ENCODE peak calls at places on chromosomes 16 and 17, in six cellular contexts. F is psoas muscle, E is A549, U is neuronal stem cell, X is tibial artery, B is breast epithelium. C is an unnamed sample.
A peak's percentile ranks its signal among the peaks of the same experiment; 100 is the strongest.

GRCh38 chr16:4651842-4652241 is 27.2 kb downstream of the MGRN1 start:
- DNase-seq in E (no peak), U (no peak), X (no peak), B (no peak), F (no peak), C (no peak)

GRCh38 chr17:29608986-29609385 is 13.7 kb downstream of the CORO6 start:
- DNase-seq in U (no peak), B (no peak), F (peak; percentile 73), X (no peak), E (no peak), C (no peak)

GRCh38 chr17:77959216-77959925 is 868 bp downstream of the TNRC6C start:
- DNase-seq in B (no peak), U (no peak), X (no peak), E (no peak), F (peak; percentile 59), C (no peak)

GRCh38 chr16:51116353-51116752 is 34.7 kb downstream of the SALL1 start:
- DNase-seq in F (no peak), U (no peak), X (no peak), E (no peak), B (no peak), C (no peak)

GRCh38 chr16:55623640-55624039 is 32.1 kb upstream of the SLC6A2 start:
- DNase-seq in U (no peak), X (no peak), F (no peak), E (no peak), B (no peak), C (no peak)

GRCh38 chr16:85757341-85757822 is 6.5 kb upstream of the C16orf74 start:
- DNase-seq in E (no peak), B (no peak), X (no peak), U (no peak), F (no peak), C (no peak)

GRCh38 chr17:82933911-82934310 is 94.1 kb upstream of the ZNF750 start:
- DNase-seq in U (no peak), E (no peak), B (no peak), X (peak; percentile 44), F (peak; percentile 56), C (peak; percentile 24)

GRCh38 chr16:89761304-89761922 is 40.1 kb downstream of the ZNF276 start:
- DNase-seq in X (no peak), F (no peak), E (no peak), U (no peak), B (no peak), C (no peak)

GRCh38 chr16:68444058-68444657 is 4.2 kb downstream of the SMPD3 start:
- DNase-seq in B (no peak), E (no peak), U (peak; percentile 65), X (no peak), F (no peak), C (no peak)

GRCh38 chr16:24544640-24545039 is 5.3 kb downstream of the RBBP6 start:
- DNase-seq in B (no peak), X (no peak), U (no peak), F (no peak), E (no peak), C (no peak)

GRCh38 chr17:45052052-45052772 is 780 bp upstream of the DCAKD start:
- DNase-seq in X (no peak), B (no peak), U (peak; percentile 39), E (peak; percentile 38), F (peak; percentile 66), C (no peak)

GRCh38 chr17:78664476-78665384 is 87.5 kb upstream of the DNAH17 start:
- DNase-seq in F (no peak), U (no peak), E (no peak), B (no peak), X (no peak), C (no peak)

GRCh38 chr17:40516581-40517285 is 15.3 kb upstream of the TNS4 start:
- DNase-seq in F (no peak), U (no peak), X (peak; percentile 44), E (peak; percentile 85), B (peak; percentile 43), C (no peak)

GRCh38 chr16:84650062-84650991 is 2.0 kb downstream of the KLHL36 start:
- DNase-seq in U (no peak), E (peak; percentile 38), X (no peak), B (no peak), F (no peak), C (no peak)

GRCh38 chr17:56593073-56593740 is at the start of gene NOG:
- DNase-seq in E (peak; percentile 80), B (no peak), U (peak; percentile 77), X (peak; percentile 70), F (peak; percentile 87), C (no peak)

GRCh38 chr16:29779474-29779873 is 1.4 kb downstream of the ZG16 start:
- DNase-seq in U (no peak), B (no peak), E (peak; percentile 51), F (no peak), X (no peak), C (no peak)

GRCh38 chr16:66622863-66623262 is 18.4 kb downstream of the CMTM3 start:
- DNase-seq in F (no peak), E (no peak), U (no peak), X (peak; percentile 17), B (no peak), C (no peak)

GRCh38 chr16:75053791-75054555 is 55.1 kb downstream of the ZNRF1 start:
- DNase-seq in X (no peak), F (peak; percentile 86), U (no peak), B (peak; percentile 91), E (peak; percentile 66), C (peak; percentile 69)

GRCh38 chr17:65181237-65182061 is 44.3 kb downstream of the RGS9 start:
- DNase-seq in F (no peak), U (no peak), B (no peak), X (no peak), E (no peak), C (no peak)

GRCh38 chr16:50066482-50067289 is 916 bp downstream of the HEATR3 start:
- DNase-seq in E (no peak), X (no peak), B (no peak), U (peak; percentile 24), F (no peak), C (no peak)

GRCh38 chr17:57750930-57751329 is 5.8 kb upstream of the CCDC182 start:
- DNase-seq in X (no peak), F (no peak), U (no peak), E (no peak), B (no peak), C (no peak)

GRCh38 chr17:60908324-60908723 is 230.7 kb downstream of the BCAS3 start:
- DNase-seq in E (no peak), U (no peak), F (no peak), B (no peak), X (no peak), C (no peak)

GRCh38 chr16:27450836-27451341 is 48.9 kb downstream of the IL21R start:
- DNase-seq in X (no peak), F (no peak), U (no peak), B (no peak), E (no peak), C (no peak)

GRCh38 chr17:76887809-76888208 is 19.6 kb downstream of the MGAT5B start:
- DNase-seq in B (no peak), X (no peak), U (no peak), E (no peak), F (no peak), C (no peak)

GRCh38 chr16:80710918-80711317 is 93.5 kb downstream of the CDYL2 start:
- DNase-seq in F (no peak), U (no peak), X (no peak), E (no peak), B (no peak), C (no peak)

GRCh38 chr17:7579001-7579838 is at the start of gene CD68:
- DNase-seq in X (peak; percentile 89), F (peak; percentile 84), E (peak; percentile 88), B (peak; percentile 60), U (no peak), C (no peak)

GRCh38 chr16:29007865-29008593 is 23.2 kb downstream of the LAT start:
- DNase-seq in B (no peak), E (no peak), X (no peak), U (no peak), F (no peak), C (no peak)

DNA sequence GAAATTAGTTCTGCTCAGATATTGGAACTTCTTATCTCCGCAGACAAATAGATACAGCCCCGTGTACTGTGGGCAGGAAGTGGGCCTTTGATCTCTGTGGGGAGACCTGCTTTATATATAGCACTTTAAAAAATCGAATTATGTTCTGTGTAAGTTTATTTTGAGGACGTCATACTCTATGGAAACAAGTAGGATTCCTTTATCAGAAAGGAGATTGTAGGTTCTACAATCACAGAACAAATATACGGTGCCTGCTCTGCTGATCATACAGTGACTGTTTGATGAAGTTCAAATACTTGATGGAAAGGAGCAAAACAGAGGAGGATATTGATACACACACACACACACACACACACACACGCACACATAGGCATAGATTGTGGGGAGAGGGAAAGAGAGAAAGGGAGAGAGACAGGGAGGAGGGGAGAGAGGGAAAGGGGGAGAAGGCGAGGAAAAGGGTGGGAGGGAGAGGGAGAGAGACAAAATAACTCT is 14.7 kb upstream of the TMEM220 start:
- DNase-seq in U (no peak), B (no peak), X (no peak), E (no peak), F (no peak), C (no peak)
- H3K27ac ChIP-seq in U (no peak overlapping the region), B (peak overlapping the region; percentile 40), X (no peak overlapping the region), E (no peak overlapping the region), F (no peak overlapping the region), C (no peak overlapping the region)

DNA sequence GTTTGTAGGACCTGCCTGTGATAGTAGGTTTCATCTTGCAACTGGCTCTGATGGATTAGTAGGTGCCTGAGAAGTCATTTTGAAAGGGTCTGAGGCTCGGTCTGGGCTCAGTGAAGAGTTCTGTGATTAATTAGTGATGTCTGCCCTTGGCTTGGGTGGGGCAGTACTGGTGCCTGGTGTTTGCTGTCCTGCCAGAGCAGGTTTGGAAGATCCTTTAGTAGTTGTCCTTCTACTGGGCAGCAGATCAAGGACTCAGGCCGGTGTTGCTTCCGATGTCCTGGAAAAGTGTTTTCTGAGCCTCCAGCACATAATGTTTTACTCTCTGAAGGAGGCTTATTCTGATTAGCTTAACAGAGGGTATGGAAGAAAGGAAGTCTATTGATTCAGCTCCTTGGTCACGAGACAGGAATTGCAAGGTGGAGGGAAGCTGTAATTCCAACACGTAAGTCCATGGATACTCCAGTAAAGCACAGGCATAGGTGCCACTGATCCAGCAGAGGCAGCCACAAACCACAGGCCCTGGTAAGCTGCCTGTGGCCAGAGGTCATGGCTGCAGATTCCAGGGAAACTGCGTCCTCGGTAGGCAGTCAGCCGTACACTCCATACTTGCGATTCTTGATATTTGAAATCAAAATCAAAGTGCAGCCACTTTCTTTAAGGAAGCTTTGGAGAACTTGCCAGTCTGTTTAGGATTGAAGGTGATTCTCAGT is 18.7 kb downstream of the HLF start:
- DNase-seq in F (no peak), X (no peak), U (no peak), E (no peak), B (no peak), C (no peak)
- H3K4me3 ChIP-seq in F (no peak overlapping the region), X (no peak overlapping the region), U (no peak overlapping the region), E (no peak overlapping the region), B (no peak overlapping the region), C (no peak overlapping the region)

DNA sequence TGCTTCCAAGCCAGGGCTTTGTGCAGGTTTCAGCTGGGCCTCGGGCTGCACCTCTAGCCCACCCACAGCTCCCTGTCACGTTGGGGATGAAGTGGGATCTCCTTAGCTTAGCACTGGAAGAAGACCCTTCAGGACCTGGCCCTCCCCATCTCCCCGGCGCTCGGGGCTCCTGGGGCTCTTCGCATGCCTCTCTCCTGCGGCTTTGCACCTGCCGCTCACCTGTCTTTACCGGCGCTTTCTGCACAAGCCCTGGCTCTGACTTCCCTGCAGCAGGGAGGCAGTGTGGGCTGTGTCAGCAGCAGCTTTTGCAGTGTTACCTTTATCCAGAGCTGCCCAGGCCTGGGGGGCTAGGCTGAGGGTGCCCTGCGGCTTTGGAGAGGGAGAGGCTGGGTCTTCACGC is 52.3 kb downstream of the NT5M start:
- DNase-seq in F (no peak), E (no peak), B (peak; percentile 28), X (peak; percentile 52), U (no peak), C (no peak)
- H3K27ac ChIP-seq in F (no peak overlapping the region), E (no peak overlapping the region), B (no peak overlapping the region), X (no peak overlapping the region), U (no peak overlapping the region), C (no peak overlapping the region)

GRCh38 chr17:59139939-59140338 is 15.0 kb downstream of the SKA2 start:
- DNase-seq in U (no peak), E (no peak), F (no peak), X (no peak), B (no peak), C (no peak)
- H3K4me3 ChIP-seq in U (no peak overlapping the region), E (no peak overlapping the region), F (no peak overlapping the region), X (no peak overlapping the region), B (no peak overlapping the region), C (no peak overlapping the region)

C was measured in dorsolateral prefrontal cortex.